ENCODE peak calls at places on chromosomes 6 and 20, in ten cellular contexts. O is tibial nerve, A is mammary epithelial cell, J is GM23338, K is type B pancreatic cell, G is cardiac fibroblast, R is nephron progenitor cell, X is lower lobe of right lung, L is CD14-positive monocyte, H is Panc1. C is an unnamed sample.

GRCh38 chr20:46681032-46681854 is 8.0 kb downstream of the TP53RK start:
- DNase-seq in O (peak), A (peak), J (peak), K (no peak), G (peak), R (peak), X (no peak), L (no peak), H (peak), C (peak)

GRCh38 chr6:29723666-29724588 is 693 bp downstream of the HLA-F start:
- DNase-seq in O (peak), A (no peak), J (peak), K (no peak), G (peak), R (peak), X (peak), L (no peak), H (no peak), C (peak)

GRCh38 chr20:58407966-58408557 is 19.0 kb downstream of the VAPB start:
- DNase-seq in O (no peak), A (no peak), J (no peak), K (no peak), G (peak), R (no peak), X (no peak), L (no peak), H (no peak), C (no peak)

GRCh38 chr6:53814353-53814752 is 19.5 kb downstream of the LRRC1 start:
- DNase-seq in O (no peak), A (no peak), J (no peak), K (no peak), G (no peak), R (no peak), X (no peak), L (no peak), H (no peak), C (no peak)

GRCh38 chr6:15952231-15953151 is 176.4 kb upstream of the MYLIP start:
- DNase-seq in O (no peak), A (no peak), J (no peak), K (no peak), G (no peak), R (no peak), X (no peak), L (no peak), H (no peak), C (no peak)

GRCh38 chr20:17189976-17190710 is 36.7 kb upstream of the PCSK2 start:
- DNase-seq in O (no peak), A (no peak), J (no peak), K (no peak), G (no peak), R (no peak), X (no peak), L (no peak), H (no peak), C (no peak)

GRCh38 chr20:1577906-1578305 is 20.4 kb upstream of the SIRPD start:
- DNase-seq in O (no peak), A (no peak), J (no peak), K (no peak), G (no peak), R (no peak), X (no peak), L (no peak), H (no peak), C (no peak)

GRCh38 chr6:81787313-81788068 is 35.0 kb upstream of the TENT5A start:
- DNase-seq in O (no peak), A (peak), J (no peak), K (no peak), G (peak), R (no peak), X (no peak), L (no peak), H (no peak), C (no peak)

GRCh38 chr6:52994789-52995078 is 350 bp downstream of the GSTA4 start:
- DNase-seq in O (no peak), A (no peak), J (peak), K (peak), G (no peak), R (peak), X (peak), L (no peak), H (no peak), C (peak)

GRCh38 chr6:112030206-112030932 is 23.5 kb upstream of the CCN6 start:
- DNase-seq in O (no peak), A (no peak), J (no peak), K (no peak), G (no peak), R (no peak), X (no peak), L (no peak), H (no peak), C (no peak)

GRCh38 chr6:127855542-127856159 is 45.2 kb downstream of the THEMIS start:
- DNase-seq in O (no peak), A (no peak), J (peak), K (no peak), G (peak), R (no peak), X (no peak), L (no peak), H (peak), C (no peak)

GRCh38 chr6:10409766-10410209 is 5.1 kb downstream of the TFAP2A start:
- DNase-seq in O (no peak), A (peak), J (peak), K (no peak), G (no peak), R (no peak), X (no peak), L (no peak), H (no peak), C (no peak)

GRCh38 chr6:169428532-169428931 is 174.9 kb upstream of the THBS2 start:
- DNase-seq in O (no peak), A (no peak), J (no peak), K (no peak), G (no peak), R (no peak), X (no peak), L (no peak), H (no peak), C (no peak)

GRCh38 chr20:47007826-47008655 is 113.4 kb downstream of the EYA2 start:
- DNase-seq in O (no peak), A (no peak), J (no peak), K (no peak), G (no peak), R (no peak), X (no peak), L (no peak), H (no peak), C (no peak)

GRCh38 chr6:99588618-99589289 is 17.9 kb upstream of the PRDM13 start:
- DNase-seq in O (no peak), A (peak), J (peak), K (no peak), G (peak), R (peak), X (peak), L (no peak), H (peak), C (peak)

GRCh38 chr6:90383212-90383611 is 86.6 kb upstream of the BACH2 start:
- DNase-seq in O (no peak), A (no peak), J (no peak), K (no peak), G (no peak), R (no peak), X (no peak), L (no peak), H (no peak), C (no peak)

GRCh38 chr6:109964949-109965348 is 13.2 kb upstream of the GPR6 start:
- DNase-seq in O (no peak), A (no peak), J (no peak), K (no peak), G (no peak), R (no peak), X (no peak), L (no peak), H (no peak), C (no peak)

GRCh38 chr6:92495246-92495645 is 924.1 kb downstream of the EPHA7 start:
- DNase-seq in O (no peak), A (no peak), J (no peak), K (no peak), G (peak), R (no peak), X (no peak), L (no peak), H (no peak), C (no peak)

GRCh38 chr6:127298475-127298874 is 31.8 kb downstream of the RNF146 start:
- DNase-seq in O (no peak), A (no peak), J (no peak), K (no peak), G (peak), R (no peak), X (no peak), L (no peak), H (no peak), C (no peak)

GRCh38 chr6:41570270-41570615 is 24.1 kb downstream of the FOXP4 start:
- DNase-seq in O (no peak), A (no peak), J (peak), K (no peak), G (no peak), R (peak), X (no peak), L (no peak), H (no peak), C (no peak)

GRCh38 chr6:76885861-76886301 is 577.4 kb downstream of the HTR1B start:
- DNase-seq in O (no peak), A (peak), J (no peak), K (no peak), G (peak), R (no peak), X (no peak), L (no peak), H (no peak), C (no peak)

GRCh38 chr20:29452186-29452585 is 1805.3 kb upstream of the DEFB115 start:
- DNase-seq in O (no peak), A (no peak), J (no peak), K (no peak), G (no peak), R (no peak), X (no peak), L (no peak), H (no peak), C (no peak)

GRCh38 chr20:52746190-52746589 is 226.0 kb upstream of the TSHZ2 start:
- DNase-seq in O (no peak), A (no peak), J (peak), K (no peak), G (no peak), R (no peak), X (no peak), L (no peak), H (no peak), C (no peak)

GRCh38 chr6:123716506-123716905 is 79.8 kb upstream of the TRDN start:
- DNase-seq in O (no peak), A (peak), J (no peak), K (no peak), G (peak), R (no peak), X (no peak), L (no peak), H (no peak), C (no peak)

GRCh38 chr6:140441256-140441655 is 1066.8 kb upstream of the CITED2 start:
- DNase-seq in O (peak), A (peak), J (peak), K (no peak), G (peak), R (peak), X (peak), L (no peak), H (peak), C (peak)

GRCh38 chr6:161575508-161576254 is 301.8 kb upstream of the AGPAT4 start:
- DNase-seq in O (no peak), A (no peak), J (peak), K (no peak), G (no peak), R (peak), X (no peak), L (no peak), H (no peak), C (no peak)

DNA sequence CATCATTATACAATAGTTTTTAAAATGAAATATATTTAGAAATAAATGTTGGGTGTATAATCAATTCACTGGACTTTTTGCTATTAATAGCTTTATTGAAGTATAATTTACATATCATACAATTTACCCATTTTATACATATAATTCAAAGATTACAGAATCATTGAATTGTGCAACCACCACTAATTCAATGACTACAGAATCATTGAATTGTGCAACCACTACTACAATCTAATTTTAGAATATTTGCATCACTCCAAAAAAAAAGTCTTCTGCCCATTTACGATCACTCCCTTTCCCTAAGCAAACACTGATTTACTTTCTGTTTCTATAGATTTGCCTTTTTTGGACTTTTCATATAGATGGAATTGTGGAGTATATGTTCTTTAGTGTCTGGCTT is 35.1 kb upstream of the RIMS1 start:
- DNase-seq in O (no peak), A (no peak), J (no peak), K (no peak), G (peak), R (no peak), X (no peak), L (no peak), H (no peak), C (no peak)
- TF ChIP-seq CTCF in O (no peak), A (no peak), J (no peak), K (no peak), G (no peak), R (no peak), X (no peak), L (no peak), H (no peak), C (no peak)

GRCh38 chr6:165098165-165098564 is 211.2 kb downstream of the C6orf118 start:
- DNase-seq in O (no peak), A (no peak), J (no peak), K (no peak), G (peak), R (peak), X (no peak), L (no peak), H (no peak), C (no peak)
- TF ChIP-seq CTCF in O (no peak), A (no peak), J (peak), K (peak), G (peak), R (peak), X (no peak), L (no peak), H (peak), C (no peak)

GRCh38 chr6:166997768-166998255 is 1.4 kb upstream of the CEP43 start:
- DNase-seq in O (no peak), A (peak), J (peak), K (peak), G (peak), R (no peak), X (peak), L (peak), H (peak), C (peak)
- TF ChIP-seq CTCF in O (peak), A (peak), J (peak), K (peak), G (peak), R (peak), X (peak), L (peak), H (peak), C (peak)

GRCh38 chr6:152096863-152097496 is 289.5 kb downstream of the ESR1 start:
- DNase-seq in O (no peak), A (peak), J (no peak), K (no peak), G (peak), R (no peak), X (no peak), L (no peak), H (no peak), C (no peak)
- TF ChIP-seq CTCF in O (no peak), A (no peak), J (no peak), K (no peak), G (peak), R (no peak), X (no peak), L (no peak), H (peak), C (no peak)

DNA sequence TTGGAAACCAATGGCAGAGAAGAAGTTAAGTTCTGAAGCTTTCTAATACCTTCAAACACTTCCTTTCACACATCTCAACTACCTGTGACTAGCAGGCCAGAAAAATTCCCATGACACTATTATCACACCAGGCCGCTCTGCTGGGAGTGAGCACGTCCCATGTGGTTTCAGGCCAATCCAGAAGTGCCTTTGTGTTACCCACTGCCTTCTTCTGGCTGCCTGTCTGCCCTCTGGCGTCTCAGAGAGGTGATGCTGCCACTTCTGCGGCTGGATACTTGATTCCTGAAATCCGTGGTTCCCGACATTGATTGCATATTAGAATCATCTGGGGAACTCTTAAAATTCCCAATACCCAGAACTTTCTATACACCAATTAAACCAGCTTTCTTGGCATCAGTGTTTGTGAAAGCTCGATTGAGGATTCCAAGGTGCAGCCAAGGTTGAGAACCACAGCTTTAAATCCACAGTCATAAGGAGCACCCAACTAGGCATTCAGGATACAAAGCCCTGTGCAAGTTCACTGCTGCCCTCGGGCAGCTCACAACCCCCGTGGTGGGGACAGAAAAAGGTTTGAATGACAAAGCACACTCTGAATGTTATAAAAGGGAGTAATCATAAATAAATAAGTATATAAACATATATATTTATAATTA is 65.6 kb downstream of the STMND1 start:
- DNase-seq in O (no peak), A (peak), J (peak), K (no peak), G (peak), R (peak), X (peak), L (no peak), H (no peak), C (peak)
- TF ChIP-seq CTCF in O (no peak), A (peak), J (peak), K (peak), G (peak), R (peak), X (peak), L (no peak), H (peak), C (peak)

DNA sequence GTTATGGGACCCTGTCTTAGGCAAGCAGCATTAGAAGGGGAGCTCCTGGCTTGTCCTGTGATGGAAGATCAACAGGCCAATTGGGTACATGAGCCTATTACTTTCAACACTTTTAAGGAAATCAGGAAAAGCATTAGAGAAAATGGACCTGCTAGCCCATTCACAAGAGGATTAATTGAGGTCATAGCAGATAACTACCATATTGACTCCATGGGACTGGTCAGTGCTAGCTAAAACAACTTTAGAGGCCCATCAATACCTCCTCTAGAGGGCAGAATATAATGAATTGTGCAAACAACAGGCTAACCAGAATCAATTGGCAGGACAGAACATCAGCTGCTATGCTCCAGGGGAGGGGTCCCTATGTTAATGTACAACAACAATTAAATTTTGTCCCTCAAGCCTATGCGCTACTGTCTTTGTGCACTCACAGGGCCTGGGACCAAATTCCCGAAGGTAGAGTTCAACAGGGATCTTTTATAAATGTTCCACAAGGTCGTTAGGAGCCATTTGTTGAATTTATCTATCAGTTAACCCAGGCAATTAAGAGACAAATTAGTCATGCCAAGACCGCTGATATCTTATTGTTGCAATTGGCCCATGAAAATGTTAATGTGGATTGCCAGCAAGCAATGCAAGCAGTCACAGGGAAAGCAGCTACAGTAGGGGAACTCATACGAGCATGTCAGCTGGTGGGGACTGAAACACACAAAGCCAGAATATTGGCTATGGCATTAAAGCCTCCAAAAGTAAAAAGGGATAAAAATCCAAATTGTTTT is 106.6 kb upstream of the BTN3A2 start:
- DNase-seq in O (no peak), A (no peak), J (peak), K (no peak), G (no peak), R (no peak), X (no peak), L (no peak), H (no peak), C (no peak)
- TF ChIP-seq CTCF in O (no peak), A (peak), J (peak), K (peak), G (peak), R (no peak), X (no peak), L (peak), H (peak), C (no peak)

GRCh38 chr6:69164564-69165252 is 529.6 kb downstream of the ADGRB3 start:
- DNase-seq in O (no peak), A (no peak), J (peak), K (no peak), G (peak), R (no peak), X (no peak), L (no peak), H (no peak), C (no peak)
- TF ChIP-seq CTCF in O (no peak), A (peak), J (peak), K (peak), G (peak), R (peak), X (no peak), L (no peak), H (peak), C (peak)

DNA sequence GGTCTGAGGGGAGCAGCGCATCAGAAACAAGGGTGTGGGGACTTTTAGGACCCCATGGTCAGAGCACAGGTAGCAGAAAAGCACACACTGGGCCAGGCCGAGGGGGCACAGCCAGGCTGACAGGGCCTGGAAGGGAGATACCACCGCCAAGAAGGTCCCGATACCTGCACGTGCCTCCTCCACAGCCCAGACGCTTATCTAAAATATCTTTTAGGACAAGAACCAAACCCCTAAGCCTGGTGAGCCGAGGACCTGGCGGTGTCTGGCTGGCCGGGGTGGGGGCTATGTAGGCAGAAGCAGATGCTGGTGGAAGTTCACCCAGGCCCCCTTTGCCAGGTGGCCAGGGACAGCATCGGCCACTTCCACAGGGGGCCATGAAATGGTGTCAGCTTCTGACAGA is 89.3 kb downstream of the CDC5L start:
- DNase-seq in O (no peak), A (no peak), J (no peak), K (no peak), G (no peak), R (no peak), X (no peak), L (no peak), H (no peak), C (no peak)
- TF ChIP-seq CTCF in O (no peak), A (no peak), J (no peak), K (no peak), G (no peak), R (no peak), X (no peak), L (no peak), H (no peak), C (no peak)